ENCODE peak calls at places on chromosomes 1 and 21, in eight cellular contexts. One of them, this sample, is unnamed.

GRCh38 chr21:17351766-17352165 is 161.1 kb upstream of the CXADR start:
- DNase-seq in H1: no peak
- DNase-seq in CD8-positive, alpha-beta T cell: no peak
- DNase-seq in GM23338: no peak
- DNase-seq in heart right ventricle: no peak
- DNase-seq in astrocyte of the spinal cord: no peak
- DNase-seq in tibial nerve: no peak
- DNase-seq in astrocyte of the cerebellum: no peak
- DNase-seq in this sample: no peak

GRCh38 chr1:55500601-55501000 is 285.4 kb upstream of the USP24 start:
- DNase-seq in H1: no peak
- DNase-seq in CD8-positive, alpha-beta T cell: no peak
- DNase-seq in GM23338: no peak
- DNase-seq in heart right ventricle: no peak
- DNase-seq in astrocyte of the spinal cord: no peak
- DNase-seq in tibial nerve: no peak
- DNase-seq in astrocyte of the cerebellum: no peak
- DNase-seq in this sample: no peak

GRCh38 chr1:214808845-214809460 is 206.0 kb downstream of the CENPF start:
- DNase-seq in H1: no peak
- DNase-seq in CD8-positive, alpha-beta T cell: no peak
- DNase-seq in GM23338: peak
- DNase-seq in heart right ventricle: no peak
- DNase-seq in astrocyte of the spinal cord: peak
- DNase-seq in tibial nerve: no peak
- DNase-seq in astrocyte of the cerebellum: peak
- DNase-seq in this sample: peak

GRCh38 chr1:184792450-184792969 is 37.9 kb upstream of the EDEM3 start:
- DNase-seq in H1: no peak
- DNase-seq in CD8-positive, alpha-beta T cell: no peak
- DNase-seq in GM23338: no peak
- DNase-seq in heart right ventricle: peak
- DNase-seq in astrocyte of the spinal cord: peak
- DNase-seq in tibial nerve: peak
- DNase-seq in astrocyte of the cerebellum: peak
- DNase-seq in this sample: peak

GRCh38 chr1:8845104-8846097 is 28.0 kb upstream of the RERE start:
- DNase-seq in H1: no peak
- DNase-seq in CD8-positive, alpha-beta T cell: no peak
- DNase-seq in GM23338: peak
- DNase-seq in heart right ventricle: no peak
- DNase-seq in astrocyte of the spinal cord: no peak
- DNase-seq in tibial nerve: no peak
- DNase-seq in astrocyte of the cerebellum: no peak
- DNase-seq in this sample: no peak

GRCh38 chr1:3327936-3328590 is 126.4 kb upstream of the ARHGEF16 start:
- DNase-seq in H1: no peak
- DNase-seq in CD8-positive, alpha-beta T cell: no peak
- DNase-seq in GM23338: no peak
- DNase-seq in heart right ventricle: peak
- DNase-seq in astrocyte of the spinal cord: no peak
- DNase-seq in tibial nerve: no peak
- DNase-seq in astrocyte of the cerebellum: no peak
- DNase-seq in this sample: no peak

GRCh38 chr1:229434005-229434640 is at the start of gene ACTA1:
- DNase-seq in H1: peak
- DNase-seq in CD8-positive, alpha-beta T cell: no peak
- DNase-seq in GM23338: peak
- DNase-seq in heart right ventricle: peak
- DNase-seq in astrocyte of the spinal cord: no peak
- DNase-seq in tibial nerve: no peak
- DNase-seq in astrocyte of the cerebellum: no peak
- DNase-seq in this sample: no peak

GRCh38 chr1:62438163-62438562 is 1.3 kb downstream of the USP1 start:
- DNase-seq in H1: no peak
- DNase-seq in CD8-positive, alpha-beta T cell: no peak
- DNase-seq in GM23338: peak
- DNase-seq in heart right ventricle: no peak
- DNase-seq in astrocyte of the spinal cord: peak
- DNase-seq in tibial nerve: no peak
- DNase-seq in astrocyte of the cerebellum: no peak
- DNase-seq in this sample: peak

GRCh38 chr21:37057614-37058013 is 15.3 kb downstream of the PIGP start:
- DNase-seq in H1: no peak
- DNase-seq in CD8-positive, alpha-beta T cell: no peak
- DNase-seq in GM23338: no peak
- DNase-seq in heart right ventricle: no peak
- DNase-seq in astrocyte of the spinal cord: no peak
- DNase-seq in tibial nerve: no peak
- DNase-seq in astrocyte of the cerebellum: no peak
- DNase-seq in this sample: no peak

GRCh38 chr1:39398278-39399010 is 93.0 kb upstream of the BMP8A start:
- DNase-seq in H1: no peak
- DNase-seq in CD8-positive, alpha-beta T cell: no peak
- DNase-seq in GM23338: peak
- DNase-seq in heart right ventricle: no peak
- DNase-seq in astrocyte of the spinal cord: peak
- DNase-seq in tibial nerve: peak
- DNase-seq in astrocyte of the cerebellum: peak
- DNase-seq in this sample: peak

GRCh38 chr1:87141556-87141955 is 187.1 kb upstream of the LMO4 start:
- DNase-seq in H1: no peak
- DNase-seq in CD8-positive, alpha-beta T cell: no peak
- DNase-seq in GM23338: no peak
- DNase-seq in heart right ventricle: no peak
- DNase-seq in astrocyte of the spinal cord: no peak
- DNase-seq in tibial nerve: no peak
- DNase-seq in astrocyte of the cerebellum: no peak
- DNase-seq in this sample: no peak

GRCh38 chr1:10779201-10779600 is 17.2 kb downstream of the CASZ1 start:
- DNase-seq in H1: no peak
- DNase-seq in CD8-positive, alpha-beta T cell: no peak
- DNase-seq in GM23338: no peak
- DNase-seq in heart right ventricle: no peak
- DNase-seq in astrocyte of the spinal cord: no peak
- DNase-seq in tibial nerve: no peak
- DNase-seq in astrocyte of the cerebellum: no peak
- DNase-seq in this sample: no peak

GRCh38 chr1:2985121-2985561 is 36.1 kb upstream of the ACTRT2 start:
- DNase-seq in H1: no peak
- DNase-seq in CD8-positive, alpha-beta T cell: no peak
- DNase-seq in GM23338: no peak
- DNase-seq in heart right ventricle: no peak
- DNase-seq in astrocyte of the spinal cord: no peak
- DNase-seq in tibial nerve: no peak
- DNase-seq in astrocyte of the cerebellum: no peak
- DNase-seq in this sample: no peak

GRCh38 chr1:65526049-65526556 is 105.6 kb downstream of the LEPR start:
- DNase-seq in H1: no peak
- DNase-seq in CD8-positive, alpha-beta T cell: no peak
- DNase-seq in GM23338: peak
- DNase-seq in heart right ventricle: no peak
- DNase-seq in astrocyte of the spinal cord: no peak
- DNase-seq in tibial nerve: no peak
- DNase-seq in astrocyte of the cerebellum: no peak
- DNase-seq in this sample: no peak

GRCh38 chr1:87927391-87928073 is 598.9 kb downstream of the LMO4 start:
- DNase-seq in H1: no peak
- DNase-seq in CD8-positive, alpha-beta T cell: no peak
- DNase-seq in GM23338: no peak
- DNase-seq in heart right ventricle: no peak
- DNase-seq in astrocyte of the spinal cord: no peak
- DNase-seq in tibial nerve: no peak
- DNase-seq in astrocyte of the cerebellum: peak
- DNase-seq in this sample: no peak

GRCh38 chr1:39620659-39621165 is 18.7 kb downstream of the HEYL start:
- DNase-seq in H1: no peak
- DNase-seq in CD8-positive, alpha-beta T cell: no peak
- DNase-seq in GM23338: no peak
- DNase-seq in heart right ventricle: peak
- DNase-seq in astrocyte of the spinal cord: no peak
- DNase-seq in tibial nerve: no peak
- DNase-seq in astrocyte of the cerebellum: no peak
- DNase-seq in this sample: no peak

GRCh38 chr21:41823906-41824305 is 55.2 kb downstream of the PRDM15 start:
- DNase-seq in H1: no peak
- DNase-seq in CD8-positive, alpha-beta T cell: no peak
- DNase-seq in GM23338: no peak
- DNase-seq in heart right ventricle: no peak
- DNase-seq in astrocyte of the spinal cord: no peak
- DNase-seq in tibial nerve: no peak
- DNase-seq in astrocyte of the cerebellum: no peak
- DNase-seq in this sample: no peak

GRCh38 chr1:211135342-211135950 is 1.5 kb upstream of the KCNH1 start:
- DNase-seq in H1: no peak
- DNase-seq in CD8-positive, alpha-beta T cell: no peak
- DNase-seq in GM23338: peak
- DNase-seq in heart right ventricle: no peak
- DNase-seq in astrocyte of the spinal cord: peak
- DNase-seq in tibial nerve: no peak
- DNase-seq in astrocyte of the cerebellum: peak
- DNase-seq in this sample: peak

GRCh38 chr1:108814343-108815125 is 42.4 kb downstream of the AKNAD1 start:
- DNase-seq in H1: no peak
- DNase-seq in CD8-positive, alpha-beta T cell: no peak
- DNase-seq in GM23338: no peak
- DNase-seq in heart right ventricle: no peak
- DNase-seq in astrocyte of the spinal cord: peak
- DNase-seq in tibial nerve: no peak
- DNase-seq in astrocyte of the cerebellum: peak
- DNase-seq in this sample: peak

GRCh38 chr1:41427943-41428735 is 56.3 kb downstream of the EDN2 start:
- DNase-seq in H1: no peak
- DNase-seq in CD8-positive, alpha-beta T cell: no peak
- DNase-seq in GM23338: no peak
- DNase-seq in heart right ventricle: no peak
- DNase-seq in astrocyte of the spinal cord: no peak
- DNase-seq in tibial nerve: no peak
- DNase-seq in astrocyte of the cerebellum: no peak
- DNase-seq in this sample: no peak

DNA sequence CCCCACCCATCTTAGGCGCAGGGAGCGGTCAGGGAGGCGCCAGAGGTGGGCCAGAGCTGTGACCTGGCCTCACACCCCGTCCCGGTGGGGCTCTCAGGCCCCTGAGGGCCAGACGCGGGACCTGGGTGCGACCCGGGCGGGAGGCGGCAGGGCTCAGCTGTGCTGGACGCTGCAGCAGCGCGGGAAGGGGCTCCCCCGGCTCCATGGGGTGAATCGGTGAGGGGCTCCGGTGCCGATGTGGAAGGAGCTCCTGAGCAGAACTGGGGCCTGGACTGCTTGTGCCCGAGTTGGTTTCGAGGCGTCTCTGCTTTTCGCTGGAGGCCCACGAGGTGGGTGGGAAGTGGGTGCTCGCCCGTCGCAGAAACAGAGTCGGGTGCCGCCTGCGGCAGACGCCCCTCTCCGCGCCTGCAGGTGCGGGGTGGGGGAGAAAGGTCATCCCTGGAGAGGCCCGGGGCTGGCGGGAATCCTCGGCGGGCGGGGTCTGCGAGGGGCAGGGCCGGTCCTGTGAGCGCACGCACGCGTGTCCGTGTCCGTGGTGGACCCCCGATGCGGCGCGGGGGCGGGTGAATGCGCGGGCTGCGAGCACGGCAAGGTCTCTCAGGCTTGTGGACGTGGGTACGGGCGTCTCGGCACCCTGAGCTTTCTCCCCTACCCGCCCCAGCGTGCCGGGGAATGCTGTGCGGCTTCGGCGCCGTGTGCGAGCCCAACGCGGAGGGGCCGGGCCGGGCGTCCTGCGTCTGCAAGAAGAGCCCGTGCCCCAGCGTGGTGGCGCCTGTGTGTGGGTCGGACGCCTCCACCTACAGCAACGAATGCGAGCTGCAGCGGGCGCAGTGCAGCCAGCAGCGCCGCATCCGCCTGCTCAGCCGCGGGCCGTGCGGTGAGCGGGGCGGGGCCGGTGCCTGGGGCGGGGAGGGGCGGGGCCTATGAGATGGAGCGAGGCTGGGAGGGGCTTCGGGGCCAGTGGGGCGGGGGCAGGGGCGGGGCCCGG is 20.4 kb downstream of the AGRN start:
- DNase-seq in H1: no peak
- DNase-seq in CD8-positive, alpha-beta T cell: peak
- DNase-seq in GM23338: peak
- DNase-seq in heart right ventricle: peak
- DNase-seq in astrocyte of the spinal cord: peak
- DNase-seq in tibial nerve: peak
- DNase-seq in astrocyte of the cerebellum: peak
- DNase-seq in this sample: peak
- TF ChIP-seq CTCF in H1: no peak
- TF ChIP-seq CTCF in CD8-positive, alpha-beta T cell: no peak
- TF ChIP-seq CTCF in GM23338: no peak
- TF ChIP-seq CTCF in heart right ventricle: peak
- TF ChIP-seq CTCF in astrocyte of the spinal cord: peak
- TF ChIP-seq CTCF in tibial nerve: no peak
- TF ChIP-seq CTCF in astrocyte of the cerebellum: peak
- TF ChIP-seq CTCF in this sample: peak

DNA sequence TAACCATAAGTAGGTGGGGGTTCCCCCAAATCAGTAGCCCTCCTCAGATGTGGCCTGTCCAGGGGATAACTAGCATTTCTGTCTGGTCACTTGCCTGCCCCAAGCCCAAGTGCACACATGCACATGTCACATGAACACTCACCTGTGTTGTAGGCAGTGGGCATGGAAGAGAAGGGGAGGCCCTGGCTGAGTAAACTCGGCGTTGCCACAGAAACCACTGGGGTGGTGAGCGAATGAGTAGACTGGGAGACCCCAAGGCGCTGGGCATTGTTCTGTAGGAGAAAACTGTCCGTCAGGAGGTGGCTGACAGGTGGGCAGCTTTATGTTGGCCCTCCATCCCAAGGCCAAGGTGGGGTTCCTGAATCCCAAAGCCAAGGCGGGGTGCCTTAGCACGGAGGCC is 25.6 kb downstream of the MEF2D start:
- DNase-seq in H1: no peak
- DNase-seq in CD8-positive, alpha-beta T cell: peak
- DNase-seq in GM23338: no peak
- DNase-seq in heart right ventricle: no peak
- DNase-seq in astrocyte of the spinal cord: no peak
- DNase-seq in tibial nerve: no peak
- DNase-seq in astrocyte of the cerebellum: no peak
- DNase-seq in this sample: no peak
- H3K4me3 ChIP-seq in H1: no peak
- H3K4me3 ChIP-seq in CD8-positive, alpha-beta T cell: no peak
- H3K4me3 ChIP-seq in GM23338: no peak
- H3K4me3 ChIP-seq in heart right ventricle: no peak
- H3K4me3 ChIP-seq in astrocyte of the spinal cord: no peak
- H3K4me3 ChIP-seq in tibial nerve: no peak
- H3K4me3 ChIP-seq in astrocyte of the cerebellum: no peak
- H3K4me3 ChIP-seq in this sample: no peak

GRCh38 chr1:165936542-165936941 is 109.1 kb downstream of the UCK2 start:
- DNase-seq in H1: no peak
- DNase-seq in CD8-positive, alpha-beta T cell: no peak
- DNase-seq in GM23338: no peak
- DNase-seq in heart right ventricle: no peak
- DNase-seq in astrocyte of the spinal cord: no peak
- DNase-seq in tibial nerve: no peak
- DNase-seq in astrocyte of the cerebellum: no peak
- DNase-seq in this sample: no peak
- TF ChIP-seq CTCF in H1: no peak
- TF ChIP-seq CTCF in CD8-positive, alpha-beta T cell: no peak
- TF ChIP-seq CTCF in GM23338: no peak
- TF ChIP-seq CTCF in heart right ventricle: no peak
- TF ChIP-seq CTCF in astrocyte of the spinal cord: no peak
- TF ChIP-seq CTCF in tibial nerve: no peak
- TF ChIP-seq CTCF in astrocyte of the cerebellum: no peak
- TF ChIP-seq CTCF in this sample: no peak

GRCh38 chr1:216953495-216953894 is 230.3 kb upstream of the ESRRG start:
- DNase-seq in H1: no peak
- DNase-seq in CD8-positive, alpha-beta T cell: no peak
- DNase-seq in GM23338: no peak
- DNase-seq in heart right ventricle: no peak
- DNase-seq in astrocyte of the spinal cord: no peak
- DNase-seq in tibial nerve: no peak
- DNase-seq in astrocyte of the cerebellum: no peak
- DNase-seq in this sample: no peak
- H3K4me3 ChIP-seq in H1: no peak
- H3K4me3 ChIP-seq in CD8-positive, alpha-beta T cell: no peak
- H3K4me3 ChIP-seq in GM23338: no peak
- H3K4me3 ChIP-seq in heart right ventricle: no peak
- H3K4me3 ChIP-seq in astrocyte of the spinal cord: no peak
- H3K4me3 ChIP-seq in tibial nerve: no peak
- H3K4me3 ChIP-seq in astrocyte of the cerebellum: no peak
- H3K4me3 ChIP-seq in this sample: no peak